ENCODE peak calls at places on chromosomes 16 and 17, in six cellular contexts. One of them, this sample, is unnamed.

GRCh38 chr16:72122916-72123315 is 29.3 kb downstream of the DHX38 start:
- DNase-seq in lower leg skin: no peak
- DNase-seq in activated CD4-positive, alpha-beta T cell treated with anti-CD3 and anti-CD28 coated beads, Interleukin-2, amount 10 ng/mL, durations not matched to agents 7 days and 5 days: no peak
- DNase-seq in Calu3: no peak
- DNase-seq in endothelial cell of umbilical vein: no peak
- DNase-seq in psoas muscle: no peak
- DNase-seq in this sample: no peak

GRCh38 chr17:40530988-40531971 is 29.9 kb upstream of the TNS4 start:
- DNase-seq in lower leg skin: no peak
- DNase-seq in activated CD4-positive, alpha-beta T cell treated with anti-CD3 and anti-CD28 coated beads, Interleukin-2, amount 10 ng/mL, durations not matched to agents 7 days and 5 days: peak
- DNase-seq in Calu3: no peak
- DNase-seq in endothelial cell of umbilical vein: no peak
- DNase-seq in psoas muscle: no peak
- DNase-seq in this sample: no peak

GRCh38 chr16:58814348-58814801 is 80.3 kb upstream of the GOT2 start:
- DNase-seq in lower leg skin: peak
- DNase-seq in activated CD4-positive, alpha-beta T cell treated with anti-CD3 and anti-CD28 coated beads, Interleukin-2, amount 10 ng/mL, durations not matched to agents 7 days and 5 days: peak
- DNase-seq in Calu3: peak
- DNase-seq in endothelial cell of umbilical vein: peak
- DNase-seq in psoas muscle: no peak
- DNase-seq in this sample: peak

GRCh38 chr17:44518032-44518431 is 14.8 kb upstream of the GPATCH8 start:
- DNase-seq in lower leg skin: no peak
- DNase-seq in activated CD4-positive, alpha-beta T cell treated with anti-CD3 and anti-CD28 coated beads, Interleukin-2, amount 10 ng/mL, durations not matched to agents 7 days and 5 days: no peak
- DNase-seq in Calu3: no peak
- DNase-seq in endothelial cell of umbilical vein: no peak
- DNase-seq in psoas muscle: no peak
- DNase-seq in this sample: no peak

GRCh38 chr16:24036614-24037013 is 200.8 kb downstream of the PRKCB start:
- DNase-seq in lower leg skin: no peak
- DNase-seq in activated CD4-positive, alpha-beta T cell treated with anti-CD3 and anti-CD28 coated beads, Interleukin-2, amount 10 ng/mL, durations not matched to agents 7 days and 5 days: peak
- DNase-seq in Calu3: peak
- DNase-seq in endothelial cell of umbilical vein: peak
- DNase-seq in psoas muscle: no peak
- DNase-seq in this sample: no peak

GRCh38 chr17:45251931-45252330 is 10.0 kb downstream of the SPATA32 start:
- DNase-seq in lower leg skin: no peak
- DNase-seq in activated CD4-positive, alpha-beta T cell treated with anti-CD3 and anti-CD28 coated beads, Interleukin-2, amount 10 ng/mL, durations not matched to agents 7 days and 5 days: no peak
- DNase-seq in Calu3: no peak
- DNase-seq in endothelial cell of umbilical vein: peak
- DNase-seq in psoas muscle: no peak
- DNase-seq in this sample: no peak

GRCh38 chr16:14354561-14355351 is 275.3 kb downstream of the PARN start:
- DNase-seq in lower leg skin: no peak
- DNase-seq in activated CD4-positive, alpha-beta T cell treated with anti-CD3 and anti-CD28 coated beads, Interleukin-2, amount 10 ng/mL, durations not matched to agents 7 days and 5 days: peak
- DNase-seq in Calu3: no peak
- DNase-seq in endothelial cell of umbilical vein: no peak
- DNase-seq in psoas muscle: no peak
- DNase-seq in this sample: peak

GRCh38 chr17:63927464-63928171 is 4.5 kb downstream of the CD79B start:
- DNase-seq in lower leg skin: no peak
- DNase-seq in activated CD4-positive, alpha-beta T cell treated with anti-CD3 and anti-CD28 coated beads, Interleukin-2, amount 10 ng/mL, durations not matched to agents 7 days and 5 days: no peak
- DNase-seq in Calu3: no peak
- DNase-seq in endothelial cell of umbilical vein: no peak
- DNase-seq in psoas muscle: no peak
- DNase-seq in this sample: no peak

GRCh38 chr17:2089021-2089422 is 34.1 kb downstream of the HIC1 start:
- DNase-seq in lower leg skin: no peak
- DNase-seq in activated CD4-positive, alpha-beta T cell treated with anti-CD3 and anti-CD28 coated beads, Interleukin-2, amount 10 ng/mL, durations not matched to agents 7 days and 5 days: no peak
- DNase-seq in Calu3: no peak
- DNase-seq in endothelial cell of umbilical vein: peak
- DNase-seq in psoas muscle: peak
- DNase-seq in this sample: no peak

GRCh38 chr16:4714996-4715395 is 19.1 kb downstream of the ANKS3 start:
- DNase-seq in lower leg skin: no peak
- DNase-seq in activated CD4-positive, alpha-beta T cell treated with anti-CD3 and anti-CD28 coated beads, Interleukin-2, amount 10 ng/mL, durations not matched to agents 7 days and 5 days: no peak
- DNase-seq in Calu3: no peak
- DNase-seq in endothelial cell of umbilical vein: no peak
- DNase-seq in psoas muscle: peak
- DNase-seq in this sample: no peak

GRCh38 chr16:87063543-87063942 is 253.6 kb downstream of the C16orf95 start:
- DNase-seq in lower leg skin: no peak
- DNase-seq in activated CD4-positive, alpha-beta T cell treated with anti-CD3 and anti-CD28 coated beads, Interleukin-2, amount 10 ng/mL, durations not matched to agents 7 days and 5 days: no peak
- DNase-seq in Calu3: no peak
- DNase-seq in endothelial cell of umbilical vein: peak
- DNase-seq in psoas muscle: no peak
- DNase-seq in this sample: no peak

GRCh38 chr16:14193316-14193871 is 122.3 kb downstream of the MRTFB start:
- DNase-seq in lower leg skin: no peak
- DNase-seq in activated CD4-positive, alpha-beta T cell treated with anti-CD3 and anti-CD28 coated beads, Interleukin-2, amount 10 ng/mL, durations not matched to agents 7 days and 5 days: peak
- DNase-seq in Calu3: no peak
- DNase-seq in endothelial cell of umbilical vein: no peak
- DNase-seq in psoas muscle: no peak
- DNase-seq in this sample: no peak

GRCh38 chr17:8376302-8377067 is at the start of gene KRABD2:
- DNase-seq in lower leg skin: peak
- DNase-seq in activated CD4-positive, alpha-beta T cell treated with anti-CD3 and anti-CD28 coated beads, Interleukin-2, amount 10 ng/mL, durations not matched to agents 7 days and 5 days: peak
- DNase-seq in Calu3: peak
- DNase-seq in endothelial cell of umbilical vein: peak
- DNase-seq in psoas muscle: peak
- DNase-seq in this sample: peak

GRCh38 chr17:5019475-5019956 is 15.7 kb downstream of the SLC52A1 start:
- DNase-seq in lower leg skin: no peak
- DNase-seq in activated CD4-positive, alpha-beta T cell treated with anti-CD3 and anti-CD28 coated beads, Interleukin-2, amount 10 ng/mL, durations not matched to agents 7 days and 5 days: peak
- DNase-seq in Calu3: no peak
- DNase-seq in endothelial cell of umbilical vein: no peak
- DNase-seq in psoas muscle: no peak
- DNase-seq in this sample: peak

GRCh38 chr17:4566785-4567184 is 6.4 kb upstream of the GGT6 start:
- DNase-seq in lower leg skin: peak
- DNase-seq in activated CD4-positive, alpha-beta T cell treated with anti-CD3 and anti-CD28 coated beads, Interleukin-2, amount 10 ng/mL, durations not matched to agents 7 days and 5 days: peak
- DNase-seq in Calu3: peak
- DNase-seq in endothelial cell of umbilical vein: peak
- DNase-seq in psoas muscle: peak
- DNase-seq in this sample: no peak

GRCh38 chr16:84062734-84063640 is 20.4 kb upstream of the SLC38A8 start:
- DNase-seq in lower leg skin: peak
- DNase-seq in activated CD4-positive, alpha-beta T cell treated with anti-CD3 and anti-CD28 coated beads, Interleukin-2, amount 10 ng/mL, durations not matched to agents 7 days and 5 days: peak
- DNase-seq in Calu3: peak
- DNase-seq in endothelial cell of umbilical vein: peak
- DNase-seq in psoas muscle: peak
- DNase-seq in this sample: peak

GRCh38 chr17:17151541-17151940 is 54.6 kb downstream of the PLD6 start:
- DNase-seq in lower leg skin: no peak
- DNase-seq in activated CD4-positive, alpha-beta T cell treated with anti-CD3 and anti-CD28 coated beads, Interleukin-2, amount 10 ng/mL, durations not matched to agents 7 days and 5 days: no peak
- DNase-seq in Calu3: no peak
- DNase-seq in endothelial cell of umbilical vein: peak
- DNase-seq in psoas muscle: no peak
- DNase-seq in this sample: no peak

GRCh38 chr17:28959471-28959871 is 8.2 kb upstream of the PHF12 start:
- DNase-seq in lower leg skin: no peak
- DNase-seq in activated CD4-positive, alpha-beta T cell treated with anti-CD3 and anti-CD28 coated beads, Interleukin-2, amount 10 ng/mL, durations not matched to agents 7 days and 5 days: no peak
- DNase-seq in Calu3: no peak
- DNase-seq in endothelial cell of umbilical vein: no peak
- DNase-seq in psoas muscle: no peak
- DNase-seq in this sample: no peak

GRCh38 chr16:21590287-21590686 is 9.1 kb upstream of the METTL9 start:
- DNase-seq in lower leg skin: no peak
- DNase-seq in activated CD4-positive, alpha-beta T cell treated with anti-CD3 and anti-CD28 coated beads, Interleukin-2, amount 10 ng/mL, durations not matched to agents 7 days and 5 days: no peak
- DNase-seq in Calu3: no peak
- DNase-seq in endothelial cell of umbilical vein: no peak
- DNase-seq in psoas muscle: no peak
- DNase-seq in this sample: no peak

GRCh38 chr16:67565470-67566100 is 3.3 kb downstream of the CTCF start:
- DNase-seq in lower leg skin: no peak
- DNase-seq in activated CD4-positive, alpha-beta T cell treated with anti-CD3 and anti-CD28 coated beads, Interleukin-2, amount 10 ng/mL, durations not matched to agents 7 days and 5 days: no peak
- DNase-seq in Calu3: no peak
- DNase-seq in endothelial cell of umbilical vein: no peak
- DNase-seq in psoas muscle: no peak
- DNase-seq in this sample: no peak

This sample was measured in NK-92 treated with Interleukin-12 subunit alpha and Interleukin-12 subunit beta, amount 100 ng/mL, for 24 hours.